ENCODE peak calls at places on chromosome 17, in nine cellular contexts. R is A549, A is colonic mucosa, S is spleen, V is A673, Y is endothelial cell of umbilical vein, X is tibial nerve, J is upper lobe of left lung, C is uterus. I is an unnamed sample. For H3K4me1, the result is how much of the 10 kb centered on the place peaks cover.

GRCh38 chr17:33949100-33949499 is 306.0 kb upstream of the CCL2 start:
- DNase-seq in R (peak), A (no peak), S (no peak), V (no peak), Y (no peak), X (no peak), J (no peak), C (no peak), I (no peak)

GRCh38 chr17:77141846-77142449 is 1.2 kb downstream of the SEC14L1 start:
- DNase-seq in R (no peak), A (no peak), S (no peak), V (no peak), Y (no peak), X (no peak), J (no peak), C (no peak), I (no peak)

GRCh38 chr17:56096026-56096807 is 57.1 kb upstream of the ANKFN1 start:
- DNase-seq in R (no peak), A (no peak), S (no peak), V (no peak), Y (no peak), X (no peak), J (no peak), C (no peak), I (no peak)

GRCh38 chr17:44118427-44119050 is 4.9 kb downstream of the HDAC5 start:
- DNase-seq in R (no peak), A (no peak), S (no peak), V (no peak), Y (no peak), X (no peak), J (no peak), C (no peak), I (no peak)

GRCh38 chr17:43966276-43966675 is 12.5 kb upstream of the PYY start:
- DNase-seq in R (peak), A (no peak), S (no peak), V (no peak), Y (no peak), X (no peak), J (no peak), C (no peak), I (no peak)

GRCh38 chr17:40093580-40094201 is 6.7 kb downstream of the NR1D1 start:
- DNase-seq in R (no peak), A (no peak), S (no peak), V (no peak), Y (no peak), X (no peak), J (no peak), C (peak), I (no peak)

GRCh38 chr17:12388206-12388605 is 277.5 kb upstream of the MYOCD start:
- DNase-seq in R (peak), A (no peak), S (no peak), V (no peak), Y (no peak), X (no peak), J (no peak), C (no peak), I (no peak)

GRCh38 chr17:60065136-60065535 is 13.6 kb downstream of the HEATR6 start:
- DNase-seq in R (no peak), A (no peak), S (no peak), V (no peak), Y (peak), X (no peak), J (no peak), C (no peak), I (no peak)

GRCh38 chr17:20063665-20064648 is 54.8 kb downstream of the SPECC1 start:
- DNase-seq in R (peak), A (peak), S (no peak), V (peak), Y (no peak), X (peak), J (no peak), C (peak), I (no peak)

GRCh38 chr17:20206068-20206467 is 196.9 kb downstream of the SPECC1 start:
- DNase-seq in R (peak), A (no peak), S (no peak), V (no peak), Y (peak), X (no peak), J (no peak), C (no peak), I (no peak)

GRCh38 chr17:68437979-68438877 is 19.1 kb downstream of the WIPI1 start:
- DNase-seq in R (no peak), A (peak), S (peak), V (no peak), Y (peak), X (no peak), J (no peak), C (no peak), I (no peak)

GRCh38 chr17:378068-378467 is 25.5 kb upstream of the RPH3AL start:
- DNase-seq in R (no peak), A (no peak), S (peak), V (no peak), Y (no peak), X (no peak), J (no peak), C (no peak), I (no peak)

GRCh38 chr17:62045517-62045916 is 19.6 kb downstream of the MED13 start:
- DNase-seq in R (no peak), A (no peak), S (no peak), V (no peak), Y (no peak), X (no peak), J (no peak), C (no peak), I (no peak)

GRCh38 chr17:55576237-55576998 is 65.2 kb upstream of the SMIM36 start:
- DNase-seq in R (peak), A (no peak), S (no peak), V (no peak), Y (peak), X (peak), J (no peak), C (peak), I (no peak)

GRCh38 chr17:57366558-57367351 is 110.4 kb downstream of the MSI2 start:
- DNase-seq in R (peak), A (no peak), S (no peak), V (no peak), Y (no peak), X (no peak), J (no peak), C (no peak), I (no peak)

GRCh38 chr17:37131670-37132620 is 183.2 kb downstream of the AATF start:
- DNase-seq in R (no peak), A (peak), S (no peak), V (no peak), Y (no peak), X (no peak), J (no peak), C (no peak), I (no peak)

GRCh38 chr17:17181666-17182600 is 24.2 kb downstream of the PLD6 start:
- DNase-seq in R (no peak), A (no peak), S (no peak), V (no peak), Y (no peak), X (no peak), J (no peak), C (no peak), I (no peak)

GRCh38 chr17:40819528-40820125 is 2.8 kb downstream of the KRT10 start:
- DNase-seq in R (no peak), A (no peak), S (no peak), V (no peak), Y (peak), X (peak), J (no peak), C (no peak), I (no peak)

GRCh38 chr17:54749157-54749556 is 151.5 kb upstream of the TOM1L1 start:
- DNase-seq in R (peak), A (no peak), S (no peak), V (peak), Y (no peak), X (no peak), J (no peak), C (no peak), I (no peak)

GRCh38 chr17:76678330-76678729 is 32.4 kb downstream of the MXRA7 start:
- DNase-seq in R (no peak), A (peak), S (no peak), V (no peak), Y (no peak), X (no peak), J (no peak), C (no peak), I (no peak)

GRCh38 chr17:20266806-20267458 is 200.4 kb downstream of the LGALS9B start:
- DNase-seq in R (no peak), A (no peak), S (no peak), V (peak), Y (no peak), X (no peak), J (peak), C (no peak), I (no peak)

GRCh38 chr17:52465407-52465806 is 306.9 kb upstream of the CA10 start:
- DNase-seq in R (no peak), A (no peak), S (no peak), V (no peak), Y (no peak), X (no peak), J (peak), C (no peak), I (no peak)

GRCh38 chr17:30970757-30971567 is at the start of gene RNF135:
- DNase-seq in R (peak), A (peak), S (peak), V (peak), Y (peak), X (peak), J (peak), C (peak), I (no peak)

GRCh38 chr17:29048440-29049360 is 5.8 kb downstream of the PIPOX start:
- DNase-seq in R (no peak), A (no peak), S (no peak), V (no peak), Y (no peak), X (no peak), J (no peak), C (no peak), I (no peak)

GRCh38 chr17:2853722-2854580 is 57.7 kb downstream of the RAP1GAP2 start:
- DNase-seq in R (peak), A (peak), S (peak), V (no peak), Y (no peak), X (no peak), J (peak), C (no peak), I (no peak)

DNA sequence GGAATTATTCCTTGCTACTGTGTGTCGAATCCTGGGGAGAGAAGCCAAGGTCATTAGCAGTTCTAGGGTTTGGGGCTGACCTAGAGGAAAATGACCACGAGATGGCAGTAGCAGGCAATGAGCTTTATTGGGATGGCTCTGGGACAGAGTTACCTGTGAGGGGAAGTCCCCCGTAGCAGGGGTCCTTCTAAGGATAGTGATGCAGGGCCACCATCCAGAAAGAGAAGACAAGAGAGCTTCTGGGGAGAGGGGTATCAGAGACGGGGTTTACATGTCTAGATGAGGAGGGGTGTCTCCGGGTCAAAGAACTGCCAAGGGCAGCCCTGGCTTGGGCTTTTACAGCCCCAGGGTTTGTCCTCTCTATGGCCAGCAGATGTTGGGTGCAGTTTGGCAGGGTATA is 6.4 kb upstream of the GGT6 start:
- DNase-seq in R (peak), A (peak), S (peak), V (peak), Y (peak), X (peak), J (no peak), C (peak), I (no peak)
- TF ChIP-seq CTCF in R (peak), A (peak), S (peak), V (peak), Y (peak), X (peak), J (peak), C (peak), I (peak)

DNA sequence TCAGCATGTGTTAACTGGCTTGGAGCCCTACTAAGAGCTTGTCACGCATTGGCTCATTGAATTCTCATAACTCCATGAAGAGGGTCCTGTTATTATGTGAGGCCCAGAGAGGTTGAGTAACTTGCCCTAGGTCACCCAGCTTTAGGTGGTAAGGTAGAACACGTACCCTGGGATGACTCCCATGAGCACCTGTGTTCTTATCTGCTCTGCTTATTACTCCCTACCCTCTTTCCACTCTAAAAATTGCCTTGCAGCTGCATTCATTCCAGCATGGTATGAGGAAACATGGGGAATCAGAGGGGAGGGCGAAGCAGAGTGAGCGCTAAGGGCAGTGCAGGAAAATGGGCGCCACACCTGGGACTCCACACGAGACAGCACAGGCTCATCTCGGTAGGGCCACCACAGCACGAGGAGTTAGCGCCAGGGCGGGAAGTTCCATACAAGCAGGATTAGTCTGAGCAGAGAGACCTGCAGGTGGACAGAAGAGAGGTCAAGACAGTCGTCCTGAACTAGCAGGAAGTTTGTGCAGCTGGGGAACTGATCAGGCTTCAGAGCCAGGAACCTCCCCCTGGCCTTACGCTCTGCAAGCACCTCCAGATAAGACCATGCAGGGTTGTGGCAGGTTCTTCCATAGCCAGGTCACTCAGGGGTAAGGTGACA is 10.1 kb downstream of the COPZ2 start:
- DNase-seq in R (no peak), A (no peak), S (no peak), V (no peak), Y (no peak), X (no peak), J (no peak), C (no peak), I (no peak)
- H3K27ac ChIP-seq in R (no peak), A (no peak), S (no peak), V (no peak), Y (no peak), X (peak), J (no peak), C (no peak), I (no peak)

GRCh38 chr17:50152736-50153135 is 2.3 kb upstream of the PPP1R9B start:
- DNase-seq in R (no peak), A (no peak), S (peak), V (no peak), Y (no peak), X (no peak), J (no peak), C (no peak), I (no peak)

GRCh38 chr17:50155115-50155819 is 4.8 kb upstream of the PPP1R9B start:
- DNase-seq in R (no peak), A (no peak), S (peak), V (no peak), Y (no peak), X (no peak), J (no peak), C (no peak), I (no peak)

GRCh38 chr17:50153650-50154575 is 3.4 kb upstream of the PPP1R9B start:
- DNase-seq in R (no peak), A (no peak), S (peak), V (no peak), Y (no peak), X (no peak), J (peak), C (peak), I (no peak)

GRCh38 chr17:50151937-50152547 is 1.6 kb upstream of the PPP1R9B start:
- DNase-seq in R (peak), A (peak), S (peak), V (peak), Y (peak), X (peak), J (peak), C (peak), I (peak)

DNA sequence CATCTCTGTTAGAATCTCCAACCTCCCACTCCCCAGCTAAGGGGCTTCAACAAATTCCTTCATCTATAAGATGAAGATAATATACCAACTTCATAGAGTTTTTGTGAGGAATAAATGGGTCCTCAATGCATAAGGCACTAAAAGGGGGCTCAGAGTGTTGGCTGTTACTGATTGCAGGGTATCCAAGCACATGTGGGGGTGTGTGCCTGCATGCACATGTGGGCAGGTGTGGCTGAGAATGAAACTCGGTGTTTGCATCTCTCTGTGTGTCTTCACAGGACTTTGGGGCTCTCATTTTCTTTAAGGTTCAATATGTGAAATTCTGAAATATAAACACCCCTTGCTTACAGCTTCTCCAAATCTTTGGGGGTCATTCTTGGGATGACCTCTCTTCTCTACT is 4.1 kb upstream of the PPP1R9B start:
- DNase-seq in R (no peak), A (no peak), S (no peak), V (no peak), Y (no peak), X (no peak), J (no peak), C (no peak), I (no peak)
- H3K4me1 ChIP-seq in R (under half), A (under half), S (half or more), V (under half), Y (under half), X (under half), J (under half), C (under half), I (half or more)

DNA sequence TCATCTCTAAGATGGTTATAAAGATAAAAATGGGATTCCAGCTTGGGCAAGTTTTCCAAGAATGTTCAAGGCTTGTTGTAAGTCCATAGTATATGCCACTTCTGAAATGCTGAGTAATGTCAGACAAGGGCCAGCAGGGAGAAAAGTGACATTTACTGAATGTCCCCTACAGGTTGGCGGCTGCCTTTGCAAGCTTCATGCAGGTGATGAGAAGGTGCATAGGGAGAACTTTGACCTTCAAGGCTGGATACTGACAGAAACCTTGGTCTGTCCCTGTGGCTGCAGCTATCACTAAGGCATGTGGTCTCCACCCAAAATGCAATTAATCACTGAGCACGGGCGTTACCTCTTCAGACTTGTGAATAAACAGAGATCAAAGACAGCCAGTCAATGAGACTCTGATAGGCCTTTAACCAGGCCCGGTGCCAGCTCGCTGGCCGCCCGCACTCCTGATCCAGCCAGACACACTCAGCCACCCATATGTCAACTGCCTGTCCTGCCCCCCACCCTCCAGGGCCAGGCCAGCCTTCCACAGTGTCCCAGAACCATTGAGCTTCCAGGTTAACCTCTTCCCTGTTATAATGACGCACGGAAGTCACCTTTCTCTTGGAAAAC is 26.9 kb upstream of the AXIN2 start:
- DNase-seq in R (peak), A (peak), S (no peak), V (no peak), Y (no peak), X (no peak), J (peak), C (no peak), I (no peak)
- TF ChIP-seq CTCF in R (no peak), A (no peak), S (no peak), V (no peak), Y (no peak), X (no peak), J (no peak), C (no peak), I (no peak)

DNA sequence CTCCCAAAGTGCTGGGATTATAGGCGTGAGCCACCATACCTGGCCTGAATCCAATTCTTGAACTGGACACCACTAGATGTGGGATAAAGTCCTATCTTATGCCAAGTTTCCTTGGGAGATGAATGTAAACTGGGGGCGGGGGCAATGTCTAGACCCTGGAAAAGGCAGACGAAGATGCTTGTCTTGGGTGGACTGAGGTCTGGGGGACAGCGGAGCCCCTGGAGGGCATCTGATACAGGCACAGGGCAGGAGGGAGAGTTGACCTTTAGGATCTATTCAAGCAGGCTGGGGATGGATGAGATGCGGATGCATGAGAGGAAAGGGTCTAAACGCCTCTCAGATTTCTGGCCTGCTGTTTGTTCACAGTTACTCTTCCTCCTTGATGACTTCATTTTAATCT is 11.7 kb downstream of the C1QTNF1 start:
- DNase-seq in R (no peak), A (no peak), S (no peak), V (no peak), Y (no peak), X (no peak), J (no peak), C (no peak), I (no peak)
- H3K27ac ChIP-seq in R (peak), A (no peak), S (no peak), V (no peak), Y (no peak), X (no peak), J (no peak), C (no peak), I (no peak)

GRCh38 chr17:82301916-82302497 is 15.4 kb downstream of the CD7 start:
- DNase-seq in R (no peak), A (no peak), S (peak), V (no peak), Y (no peak), X (no peak), J (peak), C (no peak), I (no peak)

GRCh38 chr17:82300707-82301270 is 16.6 kb downstream of the CD7 start:
- DNase-seq in R (peak), A (peak), S (peak), V (peak), Y (peak), X (peak), J (peak), C (peak), I (no peak)

GRCh38 chr17:82302498-82302963 is 14.9 kb downstream of the CD7 start:
- DNase-seq in R (no peak), A (no peak), S (peak), V (no peak), Y (no peak), X (no peak), J (peak), C (no peak), I (no peak)

GRCh38 chr17:82300228-82300627 is 17.2 kb downstream of the CD7 start:
- DNase-seq in R (no peak), A (no peak), S (peak), V (no peak), Y (no peak), X (no peak), J (no peak), C (no peak), I (no peak)

GRCh38 chr17:82301300-82301915 is 16.0 kb downstream of the CD7 start:
- DNase-seq in R (no peak), A (no peak), S (no peak), V (no peak), Y (no peak), X (no peak), J (no peak), C (no peak), I (no peak)
- H3K4me1 ChIP-seq in R (under half), A (under half), S (half or more), V (under half), Y (under half), X (under half), J (under half), C (under half), I (under half)

GRCh38 chr17:58446086-58446485 is 28.8 kb upstream of the RNF43 start:
- DNase-seq in R (no peak), A (no peak), S (no peak), V (no peak), Y (no peak), X (no peak), J (no peak), C (no peak), I (no peak)
- TF ChIP-seq CTCF in R (no peak), A (no peak), S (no peak), V (no peak), Y (no peak), X (no peak), J (no peak), C (no peak), I (no peak)

I was measured in esophagus squamous epithelium.